ENCODE peak calls at places on chromosomes 1 and 21, in four cellular contexts. One of them, this sample, is unnamed.

GRCh38 chr1:91596474-91596873 is 95.8 kb downstream of the CDC7 start:
- DNase-seq in GM12878: no peak
- DNase-seq in HepG2: no peak
- DNase-seq in A549: no peak
- DNase-seq in this sample: peak

GRCh38 chr21:23817337-23817736 is 1789.9 kb downstream of the MRPL39 start:
- DNase-seq in A549: no peak
- DNase-seq in GM12878: no peak
- DNase-seq in HepG2: no peak
- DNase-seq in this sample: no peak

GRCh38 chr1:209622841-209623829 is 29.1 kb downstream of the LAMB3 start:
- DNase-seq in A549: no peak
- DNase-seq in HepG2: no peak
- DNase-seq in GM12878: no peak
- DNase-seq in this sample: no peak

GRCh38 chr1:43980255-43981134 is 1.5 kb downstream of the B4GALT2 start:
- DNase-seq in A549: no peak
- DNase-seq in HepG2: no peak
- DNase-seq in GM12878: no peak
- DNase-seq in this sample: no peak

GRCh38 chr1:180881806-180882509 is 30.7 kb upstream of the KIAA1614 start:
- DNase-seq in A549: peak
- DNase-seq in GM12878: no peak
- DNase-seq in HepG2: peak
- DNase-seq in this sample: peak

GRCh38 chr1:12464627-12465056 is 153.4 kb downstream of the DHRS3 start:
- DNase-seq in GM12878: no peak
- DNase-seq in A549: no peak
- DNase-seq in HepG2: no peak
- DNase-seq in this sample: peak

GRCh38 chr1:75373542-75374159 is 237.3 kb downstream of the SLC44A5 start:
- DNase-seq in A549: no peak
- DNase-seq in GM12878: no peak
- DNase-seq in HepG2: no peak
- DNase-seq in this sample: no peak

GRCh38 chr1:245242989-245243388 is 88.2 kb downstream of the KIF26B start:
- DNase-seq in GM12878: no peak
- DNase-seq in A549: no peak
- DNase-seq in HepG2: no peak
- DNase-seq in this sample: no peak

GRCh38 chr1:38173848-38174247 is 127.3 kb upstream of the POU3F1 start:
- DNase-seq in GM12878: peak
- DNase-seq in A549: no peak
- DNase-seq in HepG2: no peak
- DNase-seq in this sample: no peak

GRCh38 chr1:62356257-62356835 is 37.1 kb upstream of the KANK4 start:
- DNase-seq in GM12878: peak
- DNase-seq in HepG2: no peak
- DNase-seq in A549: peak
- DNase-seq in this sample: no peak

GRCh38 chr1:239719642-239720258 is 333.4 kb downstream of the CHRM3 start:
- DNase-seq in A549: no peak
- DNase-seq in GM12878: no peak
- DNase-seq in HepG2: no peak
- DNase-seq in this sample: no peak

GRCh38 chr21:27269646-27270045 is 302.8 kb upstream of the ADAMTS5 start:
- DNase-seq in HepG2: no peak
- DNase-seq in GM12878: no peak
- DNase-seq in A549: no peak
- DNase-seq in this sample: no peak

GRCh38 chr1:20115916-20116315 is 3.4 kb downstream of the PLA2G2D start:
- DNase-seq in A549: no peak
- DNase-seq in HepG2: no peak
- DNase-seq in GM12878: no peak
- DNase-seq in this sample: no peak

GRCh38 chr1:2859219-2859880 is 57.9 kb upstream of the TTC34 start:
- DNase-seq in GM12878: no peak
- DNase-seq in A549: no peak
- DNase-seq in HepG2: no peak
- DNase-seq in this sample: no peak

GRCh38 chr1:68624233-68624632 is 127.4 kb upstream of the DEPDC1 start:
- DNase-seq in HepG2: no peak
- DNase-seq in GM12878: no peak
- DNase-seq in A549: peak
- DNase-seq in this sample: no peak

GRCh38 chr1:209490013-209490412 is 93.5 kb upstream of the CAMK1G start:
- DNase-seq in A549: peak
- DNase-seq in GM12878: no peak
- DNase-seq in HepG2: no peak
- DNase-seq in this sample: no peak

GRCh38 chr1:41286992-41287391 is 44.9 kb upstream of the SCMH1 start:
- DNase-seq in A549: no peak
- DNase-seq in HepG2: no peak
- DNase-seq in GM12878: no peak
- DNase-seq in this sample: no peak

GRCh38 chr1:42784946-42785693 is at the start of gene TMEM269:
- DNase-seq in HepG2: no peak
- DNase-seq in A549: no peak
- DNase-seq in GM12878: no peak
- DNase-seq in this sample: no peak

GRCh38 chr1:69982992-69983391 is 222.4 kb downstream of the LRRC40 start:
- DNase-seq in GM12878: no peak
- DNase-seq in HepG2: no peak
- DNase-seq in A549: no peak
- DNase-seq in this sample: no peak
- TF ChIP-seq MYC in GM12878: no peak
- TF ChIP-seq MYC in HepG2: no peak
- TF ChIP-seq MYC in A549: no peak
- TF ChIP-seq MYC in this sample: no peak

DNA sequence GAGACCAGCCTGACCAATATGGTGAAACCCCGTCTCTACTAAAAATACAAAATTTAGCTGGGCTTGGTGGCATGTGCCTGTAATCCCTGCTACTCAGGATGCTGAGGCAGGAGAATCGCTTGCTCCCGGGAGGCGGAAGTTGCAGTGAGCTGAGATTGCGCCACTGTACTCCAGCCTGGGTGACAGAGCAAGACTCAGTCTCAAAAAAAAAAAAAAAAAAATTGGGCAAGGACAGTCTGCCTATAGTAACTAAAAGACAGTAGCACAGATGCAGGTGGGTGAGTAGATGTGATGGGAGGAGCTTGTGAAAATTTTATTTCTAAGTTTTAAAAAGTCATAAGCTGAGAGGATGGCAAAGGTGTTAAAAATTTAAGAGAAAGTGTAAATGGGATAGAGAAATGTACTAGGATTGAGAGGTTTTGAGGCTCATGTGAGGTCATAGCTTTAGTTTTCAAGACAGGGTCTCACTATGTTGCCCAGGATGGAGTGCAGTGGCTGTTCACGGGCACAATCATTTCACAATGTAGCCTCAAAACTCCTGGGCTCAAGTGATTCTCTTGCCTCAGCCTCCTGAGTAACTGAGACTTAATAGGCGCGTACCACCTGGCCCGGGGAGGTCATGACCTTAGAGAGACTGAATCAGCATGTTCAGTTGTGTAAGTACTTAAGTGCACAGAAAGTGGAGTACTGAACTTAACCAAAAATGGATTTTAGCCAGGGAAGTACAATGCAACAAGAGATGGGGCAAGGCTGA is 33.7 kb downstream of the PTP4A2 start:
- DNase-seq in GM12878: no peak
- DNase-seq in A549: no peak
- DNase-seq in HepG2: peak
- DNase-seq in this sample: peak
- TF ChIP-seq ESRRA in GM12878: no peak
- TF ChIP-seq ESRRA in A549: no peak
- TF ChIP-seq ESRRA in HepG2: no peak
- TF ChIP-seq ESRRA in this sample: no peak

GRCh38 chr1:98661544-98662353 is at the start of gene SNX7:
- DNase-seq in A549: peak
- DNase-seq in GM12878: no peak
- DNase-seq in HepG2: peak
- DNase-seq in this sample: no peak
- TF ChIP-seq MYC in A549: no peak
- TF ChIP-seq MYC in GM12878: no peak
- TF ChIP-seq MYC in HepG2: no peak
- TF ChIP-seq MYC in this sample: no peak

DNA sequence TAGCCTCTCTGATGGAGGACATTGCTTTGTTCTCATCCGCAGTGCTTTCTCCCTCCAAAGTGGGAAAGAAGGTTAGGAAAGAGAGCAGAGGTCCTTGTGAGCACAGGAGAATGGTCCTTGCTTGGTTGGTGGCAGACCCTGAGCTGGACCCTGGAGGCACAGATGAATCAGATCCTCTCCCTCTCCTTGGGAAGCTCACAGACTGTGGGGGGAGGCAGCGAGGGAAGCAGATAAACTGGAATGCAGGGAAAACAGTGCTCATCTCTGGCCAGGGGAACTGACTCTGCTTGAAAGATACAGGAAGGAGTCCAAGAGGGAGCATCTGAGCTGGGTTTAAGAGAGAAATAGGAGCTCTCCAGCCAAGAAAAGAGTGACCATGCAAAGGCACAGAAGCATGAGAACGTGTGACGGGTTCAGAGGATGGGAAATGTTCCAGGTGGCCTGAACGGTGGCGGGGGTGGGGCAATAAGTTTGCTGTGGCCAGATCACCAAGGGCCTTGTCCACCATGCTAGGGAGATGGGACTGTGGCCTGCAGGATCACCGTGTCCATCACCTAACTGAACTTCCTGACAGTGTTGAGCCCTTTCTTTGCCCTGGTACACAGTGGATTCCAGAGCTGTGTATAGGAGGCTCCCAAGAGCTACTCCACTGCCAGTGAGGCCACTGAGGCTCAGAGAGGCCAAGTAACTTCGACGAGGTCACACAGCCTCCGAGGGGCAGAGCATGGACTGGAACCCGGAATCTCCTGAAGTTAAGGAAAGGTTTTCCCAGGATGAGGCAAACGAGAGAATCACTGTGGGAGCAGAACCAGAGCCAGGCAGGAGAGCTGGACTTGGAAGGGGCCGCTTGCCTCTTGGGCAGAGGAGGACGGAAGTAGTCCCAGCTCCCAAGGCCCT is 52.3 kb downstream of the GLIS1 start:
- DNase-seq in HepG2: no peak
- DNase-seq in A549: no peak
- DNase-seq in GM12878: no peak
- DNase-seq in this sample: no peak
- TF ChIP-seq ESRRA in HepG2: no peak
- TF ChIP-seq ESRRA in A549: no peak
- TF ChIP-seq ESRRA in GM12878: no peak
- TF ChIP-seq ESRRA in this sample: no peak

This sample was measured in K562.